ENCODE peak calls at places on chromosome 2, in ten cellular contexts. D, W, R, Z, C, N, F, J, X and A are unnamed samples.

GRCh38 chr2:134491022-134491421 is 227.8 kb downstream of the TMEM163 start:
- DNase-seq in X (no peak), W (no peak), N (no peak), C (no peak), F (no peak), Z (no peak), R (no peak), D (no peak), J (no peak), A (no peak)

GRCh38 chr2:230868947-230869690 is 4.4 kb downstream of the ITM2C start:
- DNase-seq in W (peak; percentile 35), R (no peak), Z (no peak), F (no peak), X (no peak), D (no peak), N (peak; percentile 41), C (no peak), J (peak; percentile 59), A (no peak)

GRCh38 chr2:126891681-126892500 is 6.8 kb upstream of the TEX51 start:
- DNase-seq in F (no peak), C (peak; percentile 10), R (no peak), J (no peak), N (no peak), X (peak; percentile 66), D (no peak), W (no peak), Z (no peak), A (no peak)

GRCh38 chr2:172845008-172845670 is 109.5 kb downstream of the RAPGEF4 start:
- DNase-seq in C (no peak), Z (no peak), N (no peak), W (no peak), D (no peak), X (no peak), J (no peak), F (no peak), R (no peak), A (no peak)

GRCh38 chr2:144152817-144153271 is 367.1 kb downstream of the ZEB2 start:
- DNase-seq in W (no peak), D (no peak), J (peak; percentile 28), N (no peak), R (peak; percentile 77), Z (no peak), X (no peak), F (peak; percentile 19), C (no peak), A (no peak)

GRCh38 chr2:216549926-216550690 is 51.5 kb downstream of the RPL37A start:
- DNase-seq in Z (no peak), F (no peak), R (no peak), J (peak; percentile 60), W (no peak), D (no peak), N (peak; percentile 18), X (no peak), C (no peak), A (no peak)

GRCh38 chr2:232623768-232624553 is 9.4 kb upstream of the EFHD1 start:
- DNase-seq in F (no peak), Z (no peak), W (no peak), D (no peak), J (no peak), N (no peak), R (no peak), X (no peak), C (no peak), A (no peak)

GRCh38 chr2:43274721-43275120 is 48.3 kb upstream of the ZFP36L2 start:
- DNase-seq in Z (no peak), F (no peak), C (no peak), X (no peak), D (no peak), W (no peak), R (no peak), N (no peak), J (no peak), A (no peak)

GRCh38 chr2:235263205-235264120 is 230.4 kb upstream of the AGAP1 start:
- DNase-seq in W (peak; percentile 88), Z (peak; percentile 90), N (peak; percentile 14), R (peak; percentile 69), C (peak; percentile 53), F (peak; percentile 52), X (peak; percentile 54), J (peak; percentile 11), D (no peak), A (no peak)

GRCh38 chr2:78707776-78708386 is 317.6 kb upstream of the REG3G start:
- DNase-seq in F (no peak), D (no peak), R (no peak), J (no peak), X (no peak), C (no peak), N (no peak), W (no peak), Z (no peak), A (no peak)

GRCh38 chr2:234861841-234862735 is 89.7 kb upstream of the SH3BP4 start:
- DNase-seq in N (no peak), C (no peak), Z (no peak), J (no peak), F (no peak), R (no peak), W (peak; percentile 70), X (no peak), D (no peak), A (no peak)

GRCh38 chr2:168169097-168169745 is 78.2 kb downstream of the STK39 start:
- DNase-seq in R (no peak), W (no peak), Z (no peak), N (no peak), F (peak; percentile 45), J (no peak), C (no peak), D (no peak), X (no peak), A (no peak)

GRCh38 chr2:213834746-213835145 is 550.5 kb downstream of the SPAG16 start:
- DNase-seq in N (no peak), J (no peak), R (no peak), C (no peak), F (no peak), D (no peak), Z (no peak), X (no peak), W (no peak), A (no peak)

GRCh38 chr2:40240067-40240466 is 211.8 kb downstream of the SLC8A1 start:
- DNase-seq in W (peak; percentile 88), X (peak; percentile 63), R (peak; percentile 90), Z (no peak), D (no peak), F (peak; percentile 97), N (no peak), J (no peak), C (peak; percentile 78), A (no peak)

GRCh38 chr2:240346753-240347372 is 88.6 kb upstream of the GPC1 start:
- DNase-seq in R (no peak), W (peak; percentile 21), X (no peak), Z (no peak), J (no peak), N (no peak), C (no peak), D (peak; percentile 7), F (no peak), A (no peak)

GRCh38 chr2:240346015-240346752 is 89.3 kb upstream of the GPC1 start:
- DNase-seq in Z (no peak), W (peak; percentile 28), C (no peak), J (no peak), X (no peak), R (no peak), D (peak; percentile 2), N (no peak), F (no peak), A (no peak)

GRCh38 chr2:240343548-240343947 is 91.9 kb upstream of the GPC1 start:
- DNase-seq in D (no peak), Z (no peak), N (no peak), X (no peak), R (no peak), J (no peak), C (no peak), W (no peak), F (no peak), A (no peak)

GRCh38 chr2:240347373-240347940 is 88.0 kb upstream of the GPC1 start:
- DNase-seq in J (no peak), F (no peak), W (no peak), C (no peak), N (no peak), R (no peak), Z (no peak), D (no peak), X (no peak), A (no peak)

GRCh38 chr2:240344904-240345303 is 90.6 kb upstream of the GPC1 start:
- DNase-seq in C (no peak), Z (no peak), D (no peak), X (no peak), R (no peak), N (no peak), W (no peak), F (no peak), J (no peak), A (no peak)
- TF ChIP-seq CTCF in C (no peak), Z (no peak), D (no peak), X (no peak), R (no peak), N (no peak), W (no peak), F (no peak), J (no peak), A (no peak)

GRCh38 chr2:157093666-157094065 is 163.8 kb upstream of the GALNT5 start:
- DNase-seq in D (no peak), Z (no peak), R (no peak), F (no peak), X (no peak), C (no peak), N (no peak), J (no peak), W (no peak), A (no peak)
- TF ChIP-seq CTCF in D (no peak), Z (no peak), R (peak; percentile 46), F (no peak), X (no peak), C (no peak), N (no peak), J (no peak), W (peak; percentile 22), A (no peak)

GRCh38 chr2:121596221-121597080 is 52.8 kb downstream of the CLASP1 start:
- DNase-seq in C (peak; percentile 65), Z (peak; percentile 18), J (peak; percentile 60), X (peak; percentile 23), D (no peak), N (peak; percentile 7), W (no peak), R (peak; percentile 63), F (no peak), A (no peak)
- TF ChIP-seq CTCF in C (peak; percentile 46), Z (peak; percentile 63), J (peak; percentile 61), X (no peak), D (no peak), N (peak; percentile 36), W (peak; percentile 30), R (peak; percentile 72), F (peak; percentile 35), A (peak; percentile 44)

DNA sequence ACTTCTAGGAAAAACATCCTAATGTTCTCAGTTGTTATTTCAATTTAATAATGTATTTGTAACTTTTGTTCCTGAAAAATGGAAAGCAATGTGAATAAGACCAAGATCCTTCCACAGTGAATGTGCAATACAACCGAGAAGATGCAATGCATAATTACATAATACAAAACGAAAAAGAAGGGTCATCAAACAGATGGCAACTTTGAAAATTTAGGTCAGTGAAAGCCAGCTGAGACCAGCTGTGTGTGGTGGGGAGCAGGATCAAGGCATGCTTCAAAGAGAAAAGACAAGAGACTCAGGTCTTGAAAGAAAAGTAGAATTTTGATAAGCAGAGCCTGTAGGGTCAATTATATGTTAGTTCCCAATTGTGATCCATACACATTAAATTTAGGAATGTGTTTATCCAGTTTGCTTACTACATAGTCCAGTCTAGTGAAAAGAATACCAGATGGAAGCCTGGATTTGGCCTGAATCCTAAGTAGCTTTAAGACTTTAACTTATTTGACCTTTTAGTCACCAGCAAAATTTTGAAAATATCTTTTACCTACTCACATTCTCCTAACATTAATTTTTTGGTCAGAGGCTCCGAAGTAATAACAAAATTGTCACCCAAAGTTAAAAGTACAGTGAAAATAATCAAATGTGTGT is 93.7 kb downstream of the COBLL1 start:
- DNase-seq in D (no peak), C (no peak), Z (no peak), J (no peak), X (no peak), R (no peak), N (no peak), F (no peak), W (no peak), A (no peak)
- TF ChIP-seq CTCF in D (no peak), C (no peak), Z (no peak), J (no peak), X (no peak), R (no peak), N (no peak), F (no peak), W (no peak), A (no peak)